ENCODE peak calls at places on chromosomes 5 and 9, in five cellular contexts. R, D, C, P and B are unnamed samples.

GRCh38 chr9:266228-266627 is 51.6 kb downstream of the DOCK8 start:
- DNase-seq in R (no peak), P (no peak), D (no peak), C (no peak), B (no peak)

GRCh38 chr5:76337949-76338589 is 65.0 kb upstream of the IQGAP2 start:
- DNase-seq in C (peak; percentile 68), D (peak; percentile 8), R (peak; percentile 64), P (peak; percentile 74), B (peak; percentile 79)

GRCh38 chr9:137021574-137021978 is 6.5 kb downstream of the ABCA2 start:
- DNase-seq in D (no peak), R (no peak), P (no peak), C (no peak), B (no peak)

GRCh38 chr9:105093685-105094084 is 150.8 kb upstream of the SLC44A1 start:
- DNase-seq in P (no peak), D (no peak), R (no peak), C (no peak), B (no peak)

GRCh38 chr5:126575644-126576043 is 19.4 kb downstream of the ALDH7A1 start:
- DNase-seq in C (no peak), D (no peak), P (no peak), R (no peak), B (no peak)

GRCh38 chr5:150539206-150539605 is 31.3 kb downstream of the NDST1 start:
- DNase-seq in C (no peak), P (no peak), D (no peak), R (no peak), B (no peak)

GRCh38 chr5:77867914-77868313 is 91.8 kb upstream of the TBCA start:
- DNase-seq in R (no peak), D (no peak), C (no peak), P (no peak), B (no peak)

GRCh38 chr5:142977363-142978051 is 207.3 kb downstream of the ARHGAP26 start:
- DNase-seq in P (no peak), D (peak; percentile 53), R (peak; percentile 94), C (peak; percentile 93), B (no peak)

GRCh38 chr5:141508808-141509611 is 20.1 kb downstream of the PCDHGC5 start:
- DNase-seq in R (peak; percentile 88), C (peak; percentile 99), P (peak; percentile 75), D (peak; percentile 97), B (peak; percentile 74)

GRCh38 chr5:90134892-90135291 is 274.7 kb downstream of the CETN3 start:
- DNase-seq in R (peak; percentile 91), D (peak; percentile 42), P (no peak), C (peak; percentile 48), B (no peak)

GRCh38 chr5:377326-377981 is 55.9 kb downstream of the AHRR start:
- DNase-seq in D (no peak), R (no peak), P (no peak), C (no peak), B (no peak)

GRCh38 chr5:53091304-53091703 is 18.3 kb downstream of the MOCS2 start:
- DNase-seq in D (peak; percentile 64), C (peak; percentile 38), R (peak; percentile 28), P (no peak), B (no peak)

GRCh38 chr5:123776761-123777160 is 264.8 kb downstream of the CSNK1G3 start:
- DNase-seq in R (peak; percentile 85), C (peak; percentile 57), D (peak; percentile 39), P (no peak), B (no peak)

GRCh38 chr9:35091536-35091935 is 4.9 kb downstream of the PIGO start:
- DNase-seq in C (no peak), R (no peak), D (no peak), P (no peak), B (no peak)

GRCh38 chr5:151492729-151493128 is 45.3 kb downstream of the SLC36A1 start:
- DNase-seq in D (peak; percentile 55), R (peak; percentile 48), P (no peak), C (peak; percentile 66), B (no peak)

GRCh38 chr5:134153241-134153640 is 23.5 kb downstream of the SKP1 start:
- DNase-seq in D (no peak), P (no peak), C (no peak), R (no peak), B (no peak)

GRCh38 chr9:5886114-5886939 is 4.4 kb upstream of the MLANA start:
- DNase-seq in D (peak; percentile 65), P (peak; percentile 75), R (peak; percentile 59), C (peak; percentile 66), B (peak; percentile 91)

GRCh38 chr5:12615141-12615820 is 711.0 kb upstream of the CTNND2 start:
- DNase-seq in D (no peak), P (no peak), R (no peak), C (no peak), B (no peak)

GRCh38 chr9:974064-974992 is 2.1 kb upstream of the DMRT3 start:
- DNase-seq in P (no peak), R (no peak), C (no peak), D (no peak), B (no peak)

GRCh38 chr5:27124590-27124989 is 86.2 kb upstream of the CDH9 start:
- DNase-seq in P (no peak), D (peak; percentile 8), R (peak; percentile 54), C (peak; percentile 43), B (peak; percentile 45)

GRCh38 chr9:96619491-96620154 is at the start of gene CDC14B:
- DNase-seq in R (peak; percentile 93), D (peak; percentile 93), C (peak; percentile 91), P (no peak), B (peak; percentile 97)

GRCh38 chr5:145236966-145237365 is 598.2 kb downstream of the PRELID2 start:
- DNase-seq in C (no peak), D (no peak), R (no peak), P (no peak), B (no peak)

GRCh38 chr5:1000329-1000728 is 8.3 kb upstream of the NKD2 start:
- DNase-seq in P (no peak), C (no peak), R (no peak), D (no peak), B (peak; percentile 5)

GRCh38 chr5:158522761-158523160 is 577.0 kb downstream of the EBF1 start:
- DNase-seq in P (no peak), D (peak; percentile 63), R (no peak), C (no peak), B (no peak)

GRCh38 chr9:99851028-99851822 is 29.5 kb downstream of the NR4A3 start:
- DNase-seq in D (no peak), P (peak; percentile 55), R (no peak), C (no peak), B (no peak)

GRCh38 chr5:122915717-122916399 is 70.4 kb downstream of the SNX24 start:
- DNase-seq in D (peak; percentile 5), C (peak; percentile 45), R (no peak), P (no peak), B (no peak)

GRCh38 chr9:134992755-134993124 is 75.0 kb upstream of the FCN1 start:
- DNase-seq in R (no peak), C (no peak), D (no peak), P (no peak), B (no peak)

GRCh38 chr9:137167113-137167751 is 2.6 kb downstream of the LRRC26 start:
- DNase-seq in R (no peak), D (no peak), C (no peak), P (no peak), B (no peak)

GRCh38 chr5:41433552-41434181 is 76.7 kb downstream of the PLCXD3 start:
- DNase-seq in P (no peak), C (no peak), R (no peak), D (no peak), B (peak; percentile 13)

GRCh38 chr9:6410653-6411052 is 2.3 kb upstream of the UHRF2 start:
- DNase-seq in D (no peak), C (no peak), R (no peak), P (peak; percentile 33), B (no peak)

GRCh38 chr5:115170128-115170923 is 618 bp upstream of the TRIM36 start:
- DNase-seq in P (no peak), R (no peak), D (no peak), C (peak; percentile 38), B (peak; percentile 40)

GRCh38 chr5:146878471-146879172 is at the start of gene PPP2R2B:
- DNase-seq in D (peak; percentile 12), P (no peak), C (peak; percentile 51), R (no peak), B (peak; percentile 46)

GRCh38 chr9:120482424-120483186 is 97.4 kb downstream of the CDK5RAP2 start:
- DNase-seq in R (no peak), P (no peak), D (no peak), C (no peak), B (no peak)

GRCh38 chr5:96226941-96227552 is 206.0 kb downstream of the PCSK1 start:
- DNase-seq in C (peak; percentile 44), D (peak; percentile 93), P (no peak), R (peak; percentile 91), B (no peak)

GRCh38 chr9:92004045-92004392 is 54.0 kb upstream of the ROR2 start:
- DNase-seq in D (no peak), C (no peak), R (no peak), P (no peak), B (no peak)

GRCh38 chr5:116788851-116789403 is 214.3 kb upstream of the SEMA6A start:
- DNase-seq in D (no peak), R (no peak), C (no peak), P (no peak), B (no peak)

GRCh38 chr5:180338001-180338707 is 15.0 kb downstream of the GFPT2 start:
- DNase-seq in P (no peak), D (peak; percentile 38), C (no peak), R (no peak), B (no peak)

GRCh38 chr5:79416499-79416898 is 97.4 kb downstream of the HOMER1 start:
- DNase-seq in R (peak; percentile 1), C (peak; percentile 38), P (peak; percentile 82), D (peak; percentile 74), B (peak; percentile 20)

GRCh38 chr9:27340876-27341540 is 44.1 kb upstream of the EQTN start:
- DNase-seq in P (no peak), D (no peak), C (no peak), R (no peak), B (no peak)

GRCh38 chr9:27339661-27340295 is 42.8 kb upstream of the EQTN start:
- DNase-seq in P (no peak), D (no peak), R (no peak), C (no peak), B (no peak)

GRCh38 chr9:27336829-27337228 is 39.9 kb upstream of the EQTN start:
- DNase-seq in C (no peak), R (no peak), D (no peak), P (no peak), B (no peak)

GRCh38 chr9:27337833-27338526 is 41.0 kb upstream of the EQTN start:
- DNase-seq in R (no peak), P (no peak), D (no peak), C (no peak), B (no peak)

GRCh38 chr9:27338527-27338903 is 41.6 kb upstream of the EQTN start:
- DNase-seq in D (no peak), R (no peak), C (no peak), P (no peak), B (no peak)
- H3K27ac ChIP-seq in D (no peak overlapping the region), R (no peak overlapping the region), C (no peak overlapping the region), P (no peak overlapping the region), B (no peak overlapping the region)

GRCh38 chr9:89640391-89640790 is 35.6 kb downstream of the GADD45G start:
- DNase-seq in D (no peak), P (no peak), R (no peak), C (no peak), B (no peak)
- H3K27ac ChIP-seq in D (no peak overlapping the region), P (no peak overlapping the region), R (no peak overlapping the region), C (no peak overlapping the region), B (no peak overlapping the region)

GRCh38 chr9:94911211-94911610 is 184.7 kb downstream of the AOPEP start:
- DNase-seq in D (no peak), C (no peak), R (no peak), P (no peak), B (no peak)
- H3K27ac ChIP-seq in D (no peak overlapping the region), C (peak overlapping the region; percentile 30), R (no peak overlapping the region), P (no peak overlapping the region), B (no peak overlapping the region)

GRCh38 chr5:68268363-68269130 is 53.0 kb downstream of the PIK3R1 start:
- DNase-seq in D (no peak), P (no peak), C (no peak), R (no peak), B (no peak)
- H3K27ac ChIP-seq in D (no peak overlapping the region), P (no peak overlapping the region), C (no peak overlapping the region), R (no peak overlapping the region), B (no peak overlapping the region)